ENCODE peak calls at places on chromosomes 6 and 20, in six cellular contexts. One of them, this sample, is unnamed.

GRCh38 chr6:122033564-122034181 is 365.8 kb upstream of the HSF2 start:
- DNase-seq in AG04449: no peak
- DNase-seq in colonic mucosa: no peak
- DNase-seq in heart left ventricle: no peak
- DNase-seq in psoas muscle: no peak
- DNase-seq in transverse colon: no peak
- DNase-seq in this sample: no peak

GRCh38 chr6:55913213-55914195 is 38.1 kb upstream of the BMP5 start:
- DNase-seq in transverse colon: no peak
- DNase-seq in heart left ventricle: no peak
- DNase-seq in colonic mucosa: no peak
- DNase-seq in AG04449: no peak
- DNase-seq in psoas muscle: no peak
- DNase-seq in this sample: no peak

GRCh38 chr6:46964716-46965519 is 43.2 kb upstream of the ADGRF5 start:
- DNase-seq in transverse colon: no peak
- DNase-seq in colonic mucosa: no peak
- DNase-seq in heart left ventricle: no peak
- DNase-seq in psoas muscle: no peak
- DNase-seq in AG04449: no peak
- DNase-seq in this sample: no peak

GRCh38 chr20:14245368-14245970 is 91.9 kb downstream of the FLRT3 start:
- DNase-seq in colonic mucosa: no peak
- DNase-seq in transverse colon: no peak
- DNase-seq in heart left ventricle: no peak
- DNase-seq in psoas muscle: no peak
- DNase-seq in AG04449: peak
- DNase-seq in this sample: no peak

GRCh38 chr20:23097636-23098580 is 11.8 kb upstream of the CD93 start:
- DNase-seq in AG04449: no peak
- DNase-seq in psoas muscle: no peak
- DNase-seq in colonic mucosa: no peak
- DNase-seq in transverse colon: no peak
- DNase-seq in heart left ventricle: no peak
- DNase-seq in this sample: no peak

GRCh38 chr6:110664933-110665332 is 150.3 kb downstream of the CDK19 start:
- DNase-seq in transverse colon: no peak
- DNase-seq in AG04449: peak
- DNase-seq in colonic mucosa: no peak
- DNase-seq in heart left ventricle: no peak
- DNase-seq in psoas muscle: no peak
- DNase-seq in this sample: no peak

GRCh38 chr6:75418233-75418632 is 75.4 kb downstream of the FILIP1 start:
- DNase-seq in heart left ventricle: no peak
- DNase-seq in psoas muscle: no peak
- DNase-seq in transverse colon: no peak
- DNase-seq in colonic mucosa: no peak
- DNase-seq in AG04449: no peak
- DNase-seq in this sample: no peak

GRCh38 chr6:10268111-10268510 is 146.8 kb downstream of the TFAP2A start:
- DNase-seq in transverse colon: no peak
- DNase-seq in psoas muscle: no peak
- DNase-seq in AG04449: no peak
- DNase-seq in heart left ventricle: no peak
- DNase-seq in colonic mucosa: no peak
- DNase-seq in this sample: no peak

GRCh38 chr6:43973351-43973750 is 153.9 kb downstream of the MRPL14 start:
- DNase-seq in colonic mucosa: no peak
- DNase-seq in AG04449: no peak
- DNase-seq in psoas muscle: no peak
- DNase-seq in transverse colon: no peak
- DNase-seq in heart left ventricle: no peak
- DNase-seq in this sample: no peak

GRCh38 chr6:107823047-107823557 is 1.0 kb downstream of the SCML4 start:
- DNase-seq in AG04449: no peak
- DNase-seq in transverse colon: no peak
- DNase-seq in psoas muscle: no peak
- DNase-seq in colonic mucosa: no peak
- DNase-seq in heart left ventricle: no peak
- DNase-seq in this sample: no peak

GRCh38 chr20:5364997-5365597 is 48.3 kb upstream of the PROKR2 start:
- DNase-seq in AG04449: no peak
- DNase-seq in transverse colon: no peak
- DNase-seq in heart left ventricle: no peak
- DNase-seq in colonic mucosa: no peak
- DNase-seq in psoas muscle: no peak
- DNase-seq in this sample: no peak

GRCh38 chr20:52490715-52491430 is 299.3 kb upstream of the ZFP64 start:
- DNase-seq in colonic mucosa: no peak
- DNase-seq in heart left ventricle: no peak
- DNase-seq in AG04449: peak
- DNase-seq in psoas muscle: no peak
- DNase-seq in transverse colon: no peak
- DNase-seq in this sample: peak

GRCh38 chr6:123089223-123089622 is 93.2 kb downstream of the CLVS2 start:
- DNase-seq in heart left ventricle: no peak
- DNase-seq in psoas muscle: no peak
- DNase-seq in colonic mucosa: no peak
- DNase-seq in transverse colon: no peak
- DNase-seq in AG04449: no peak
- DNase-seq in this sample: no peak

GRCh38 chr20:60752741-60753420 is 499.2 kb upstream of the CDH4 start:
- DNase-seq in AG04449: no peak
- DNase-seq in psoas muscle: no peak
- DNase-seq in transverse colon: no peak
- DNase-seq in heart left ventricle: no peak
- DNase-seq in colonic mucosa: no peak
- DNase-seq in this sample: no peak

GRCh38 chr6:106789436-106790145 is 160.2 kb downstream of the QRSL1 start:
- DNase-seq in transverse colon: no peak
- DNase-seq in heart left ventricle: no peak
- DNase-seq in colonic mucosa: no peak
- DNase-seq in psoas muscle: no peak
- DNase-seq in AG04449: no peak
- DNase-seq in this sample: no peak

GRCh38 chr20:6045566-6045965 is 8.3 kb downstream of the LRRN4 start:
- DNase-seq in transverse colon: no peak
- DNase-seq in AG04449: no peak
- DNase-seq in colonic mucosa: no peak
- DNase-seq in psoas muscle: no peak
- DNase-seq in heart left ventricle: no peak
- DNase-seq in this sample: no peak

GRCh38 chr6:165117121-165117520 is 192.3 kb downstream of the C6orf118 start:
- DNase-seq in psoas muscle: no peak
- DNase-seq in transverse colon: no peak
- DNase-seq in colonic mucosa: no peak
- DNase-seq in heart left ventricle: no peak
- DNase-seq in AG04449: no peak
- DNase-seq in this sample: peak

GRCh38 chr20:62725596-62726268 is 17.1 kb downstream of the NTSR1 start:
- DNase-seq in psoas muscle: no peak
- DNase-seq in heart left ventricle: no peak
- DNase-seq in transverse colon: no peak
- DNase-seq in AG04449: no peak
- DNase-seq in colonic mucosa: no peak
- DNase-seq in this sample: no peak

GRCh38 chr20:37142708-37143107 is 36.4 kb upstream of the RPN2 start:
- DNase-seq in colonic mucosa: no peak
- DNase-seq in transverse colon: no peak
- DNase-seq in AG04449: no peak
- DNase-seq in psoas muscle: no peak
- DNase-seq in heart left ventricle: no peak
- DNase-seq in this sample: peak

GRCh38 chr20:9059931-9060330 is 9.0 kb upstream of the PLCB4 start:
- DNase-seq in transverse colon: no peak
- DNase-seq in heart left ventricle: no peak
- DNase-seq in AG04449: no peak
- DNase-seq in colonic mucosa: no peak
- DNase-seq in psoas muscle: no peak
- DNase-seq in this sample: no peak

GRCh38 chr6:141552463-141552862 is 580.3 kb upstream of the GJE1 start:
- DNase-seq in transverse colon: no peak
- DNase-seq in colonic mucosa: no peak
- DNase-seq in heart left ventricle: no peak
- DNase-seq in psoas muscle: no peak
- DNase-seq in AG04449: no peak
- DNase-seq in this sample: peak

GRCh38 chr6:53984581-53984980 is 126.7 kb upstream of the MLIP start:
- DNase-seq in psoas muscle: no peak
- DNase-seq in heart left ventricle: no peak
- DNase-seq in transverse colon: no peak
- DNase-seq in AG04449: no peak
- DNase-seq in colonic mucosa: no peak
- DNase-seq in this sample: no peak

GRCh38 chr6:149094156-149094555 is 223.4 kb upstream of the TAB2 start:
- DNase-seq in colonic mucosa: no peak
- DNase-seq in heart left ventricle: no peak
- DNase-seq in psoas muscle: no peak
- DNase-seq in transverse colon: no peak
- DNase-seq in AG04449: no peak
- DNase-seq in this sample: peak

GRCh38 chr6:144757730-144758129 is 472.6 kb downstream of the UTRN start:
- DNase-seq in psoas muscle: no peak
- DNase-seq in heart left ventricle: no peak
- DNase-seq in transverse colon: no peak
- DNase-seq in colonic mucosa: no peak
- DNase-seq in AG04449: no peak
- DNase-seq in this sample: no peak

GRCh38 chr6:80209434-80209833 is 103.0 kb downstream of the BCKDHB start:
- DNase-seq in heart left ventricle: no peak
- DNase-seq in colonic mucosa: no peak
- DNase-seq in transverse colon: no peak
- DNase-seq in AG04449: no peak
- DNase-seq in psoas muscle: no peak
- DNase-seq in this sample: no peak

GRCh38 chr6:26225848-26226590 is 138.8 kb downstream of the HFE start:
- DNase-seq in transverse colon: no peak
- DNase-seq in AG04449: no peak
- DNase-seq in psoas muscle: no peak
- DNase-seq in heart left ventricle: no peak
- DNase-seq in colonic mucosa: no peak
- DNase-seq in this sample: no peak

GRCh38 chr20:45429618-45430017 is 13.7 kb downstream of the PIGT start:
- DNase-seq in transverse colon: no peak
- DNase-seq in heart left ventricle: no peak
- DNase-seq in AG04449: no peak
- DNase-seq in colonic mucosa: no peak
- DNase-seq in psoas muscle: no peak
- DNase-seq in this sample: no peak

GRCh38 chr6:66558189-66558588 is 851.2 kb upstream of the EYS start:
- DNase-seq in heart left ventricle: no peak
- DNase-seq in psoas muscle: no peak
- DNase-seq in transverse colon: no peak
- DNase-seq in colonic mucosa: no peak
- DNase-seq in AG04449: no peak
- DNase-seq in this sample: no peak
- TF ChIP-seq CTCF in heart left ventricle: no peak
- TF ChIP-seq CTCF in psoas muscle: no peak
- TF ChIP-seq CTCF in transverse colon: no peak
- TF ChIP-seq CTCF in colonic mucosa: no peak
- TF ChIP-seq CTCF in AG04449: no peak
- TF ChIP-seq CTCF in this sample: no peak

GRCh38 chr6:42010909-42011308 is 39.4 kb upstream of the TAF8 start:
- DNase-seq in transverse colon: no peak
- DNase-seq in heart left ventricle: no peak
- DNase-seq in psoas muscle: no peak
- DNase-seq in AG04449: no peak
- DNase-seq in colonic mucosa: no peak
- DNase-seq in this sample: no peak
- H3K4me3 ChIP-seq in transverse colon: no peak
- H3K4me3 ChIP-seq in heart left ventricle: no peak
- H3K4me3 ChIP-seq in psoas muscle: no peak
- H3K4me3 ChIP-seq in AG04449: no peak
- H3K4me3 ChIP-seq in colonic mucosa: no peak
- H3K4me3 ChIP-seq in this sample: no peak

DNA sequence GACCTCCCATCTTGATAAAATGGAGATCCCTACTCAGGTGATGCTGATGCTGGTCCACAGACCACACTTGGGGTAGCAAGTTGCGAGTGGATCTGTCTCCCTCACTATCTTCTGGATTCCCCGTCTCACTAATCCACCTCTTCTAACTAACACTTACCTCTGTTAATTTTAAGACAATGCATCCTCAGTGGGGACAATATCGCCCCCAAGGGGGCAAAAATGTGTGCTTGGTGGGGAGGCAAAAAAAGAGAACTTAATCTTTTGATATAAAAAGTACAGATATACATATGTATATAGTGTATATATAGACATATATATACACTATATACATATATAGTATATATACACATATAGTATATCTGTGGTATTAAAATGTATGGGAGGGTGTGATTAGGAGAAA is 4.3 kb downstream of the LRFN2 start:
- DNase-seq in heart left ventricle: no peak
- DNase-seq in psoas muscle: no peak
- DNase-seq in transverse colon: no peak
- DNase-seq in AG04449: no peak
- DNase-seq in colonic mucosa: no peak
- DNase-seq in this sample: no peak
- TF ChIP-seq CTCF in heart left ventricle: no peak
- TF ChIP-seq CTCF in psoas muscle: no peak
- TF ChIP-seq CTCF in transverse colon: no peak
- TF ChIP-seq CTCF in AG04449: no peak
- TF ChIP-seq CTCF in colonic mucosa: no peak
- TF ChIP-seq CTCF in this sample: peak

GRCh38 chr20:49267327-49267726 is 10.5 kb downstream of the ZNFX1 start:
- DNase-seq in colonic mucosa: no peak
- DNase-seq in psoas muscle: no peak
- DNase-seq in heart left ventricle: no peak
- DNase-seq in AG04449: no peak
- DNase-seq in transverse colon: no peak
- DNase-seq in this sample: no peak

GRCh38 chr20:49268600-49269365 is 9.1 kb downstream of the ZNFX1 start:
- DNase-seq in heart left ventricle: no peak
- DNase-seq in AG04449: no peak
- DNase-seq in psoas muscle: no peak
- DNase-seq in transverse colon: no peak
- DNase-seq in colonic mucosa: no peak
- DNase-seq in this sample: no peak

GRCh38 chr20:49270736-49271135 is 7.1 kb downstream of the ZNFX1 start:
- DNase-seq in transverse colon: no peak
- DNase-seq in heart left ventricle: no peak
- DNase-seq in colonic mucosa: no peak
- DNase-seq in AG04449: no peak
- DNase-seq in psoas muscle: no peak
- DNase-seq in this sample: no peak

GRCh38 chr20:49272654-49273053 is 5.2 kb downstream of the ZNFX1 start:
- DNase-seq in transverse colon: no peak
- DNase-seq in colonic mucosa: no peak
- DNase-seq in psoas muscle: no peak
- DNase-seq in heart left ventricle: no peak
- DNase-seq in AG04449: no peak
- DNase-seq in this sample: no peak

DNA sequence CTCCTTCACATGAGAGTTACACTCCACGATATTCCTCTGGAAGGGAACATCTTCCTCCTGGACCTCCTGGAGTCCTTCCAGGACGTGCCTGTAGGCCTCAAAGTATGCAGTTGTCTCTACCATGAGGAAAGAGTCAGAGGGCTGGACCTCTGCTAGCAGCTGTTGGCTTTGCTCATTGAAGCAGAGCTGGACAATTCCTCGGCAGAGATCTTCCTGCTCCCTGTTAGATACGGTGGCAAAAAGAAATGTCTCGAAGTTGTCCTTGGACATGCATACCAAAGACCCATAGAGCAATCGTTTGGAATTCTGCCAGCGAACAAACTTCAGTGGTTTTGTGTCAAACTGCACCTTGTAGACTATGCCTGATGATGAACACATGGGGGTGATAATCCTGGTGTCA is 7.7 kb downstream of the ZNFX1 start:
- DNase-seq in AG04449: no peak
- DNase-seq in psoas muscle: no peak
- DNase-seq in transverse colon: no peak
- DNase-seq in colonic mucosa: no peak
- DNase-seq in heart left ventricle: no peak
- DNase-seq in this sample: no peak
- H3K4me3 ChIP-seq in AG04449: no peak
- H3K4me3 ChIP-seq in psoas muscle: peak
- H3K4me3 ChIP-seq in transverse colon: no peak
- H3K4me3 ChIP-seq in colonic mucosa: no peak
- H3K4me3 ChIP-seq in heart left ventricle: peak
- H3K4me3 ChIP-seq in this sample: no peak

This sample was measured in retinal pigment epithelial cell.